ENCODE peak calls at places on chromosome 20, in nine cellular contexts. B, H, U, K, C, D, A, Q and W are unnamed samples.

GRCh38 chr20:58019027-58019849 is 209.2 kb downstream of the ANKRD60 start:
- DNase-seq in B (no peak), H (no peak), U (no peak), K (no peak), C (no peak), D (no peak), A (no peak), Q (no peak), W (no peak)

GRCh38 chr20:9403481-9403880 is 110.9 kb upstream of the LAMP5 start:
- DNase-seq in B (no peak), H (no peak), U (no peak), K (no peak), C (no peak), D (no peak), A (no peak), Q (no peak), W (no peak)

GRCh38 chr20:17888044-17888443 is 80.5 kb downstream of the SNX5 start:
- DNase-seq in B (no peak), H (no peak), U (no peak), K (no peak), C (peak), D (no peak), A (no peak), Q (no peak), W (no peak)

GRCh38 chr20:54084727-54085368 is 14.5 kb upstream of the BCAS1 start:
- DNase-seq in B (no peak), H (no peak), U (no peak), K (peak), C (no peak), D (no peak), A (no peak), Q (no peak), W (peak)

GRCh38 chr20:63387393-63387792 is 26.2 kb upstream of the CHRNA4 start:
- DNase-seq in B (no peak), H (no peak), U (no peak), K (no peak), C (no peak), D (no peak), A (no peak), Q (no peak), W (no peak)

GRCh38 chr20:63617092-63617875 is 9.6 kb downstream of the GMEB2 start:
- DNase-seq in B (no peak), H (no peak), U (no peak), K (no peak), C (no peak), D (no peak), A (no peak), Q (no peak), W (no peak)

GRCh38 chr20:23393999-23394775 is 27.1 kb downstream of the NAPB start:
- DNase-seq in B (no peak), H (no peak), U (no peak), K (no peak), C (no peak), D (no peak), A (no peak), Q (no peak), W (no peak)

GRCh38 chr20:9485614-9486325 is 28.6 kb upstream of the LAMP5 start:
- DNase-seq in B (no peak), H (no peak), U (no peak), K (no peak), C (no peak), D (no peak), A (no peak), Q (no peak), W (no peak)

GRCh38 chr20:64229537-64230061 is 25.9 kb upstream of the PCMTD2 start:
- DNase-seq in B (no peak), H (no peak), U (no peak), K (no peak), C (no peak), D (no peak), A (no peak), Q (no peak), W (no peak)

GRCh38 chr20:10984899-10985298 is 311.1 kb upstream of the JAG1 start:
- DNase-seq in B (no peak), H (no peak), U (no peak), K (no peak), C (no peak), D (no peak), A (no peak), Q (no peak), W (no peak)

GRCh38 chr20:366042-366718 is 14.4 kb upstream of the TRIB3 start:
- DNase-seq in B (no peak), H (no peak), U (no peak), K (no peak), C (no peak), D (no peak), A (no peak), Q (no peak), W (no peak)

GRCh38 chr20:63911171-63911570 is 16.2 kb downstream of the DNAJC5 start:
- DNase-seq in B (no peak), H (no peak), U (no peak), K (no peak), C (peak), D (no peak), A (no peak), Q (no peak), W (peak)

GRCh38 chr20:64112691-64113443 is 5.5 kb upstream of the NPBWR2 start:
- DNase-seq in B (no peak), H (peak), U (no peak), K (no peak), C (peak), D (peak), A (no peak), Q (peak), W (peak)

GRCh38 chr20:19552144-19552895 is 205.7 kb upstream of the RIN2 start:
- DNase-seq in B (peak), H (no peak), U (no peak), K (peak), C (no peak), D (no peak), A (no peak), Q (peak), W (peak)

GRCh38 chr20:47985092-47985850 is 200.0 kb upstream of the SULF2 start:
- DNase-seq in B (peak), H (no peak), U (no peak), K (no peak), C (no peak), D (no peak), A (no peak), Q (no peak), W (no peak)

GRCh38 chr20:35490736-35491181 is 35.4 kb downstream of the CEP250 start:
- DNase-seq in B (no peak), H (no peak), U (no peak), K (no peak), C (peak), D (no peak), A (peak), Q (no peak), W (no peak)

GRCh38 chr20:56017560-56017959 is 12.2 kb upstream of the CBLN4 start:
- DNase-seq in B (no peak), H (no peak), U (no peak), K (no peak), C (no peak), D (no peak), A (no peak), Q (no peak), W (no peak)

GRCh38 chr20:3714092-3714491 is 1.7 kb upstream of the SIGLEC1 start:
- DNase-seq in B (no peak), H (no peak), U (no peak), K (no peak), C (no peak), D (no peak), A (no peak), Q (no peak), W (no peak)

GRCh38 chr20:62662422-62662821 is 20.1 kb downstream of the SLCO4A1 start:
- DNase-seq in B (no peak), H (no peak), U (no peak), K (no peak), C (no peak), D (no peak), A (no peak), Q (no peak), W (no peak)

GRCh38 chr20:36684747-36685146 is 38.8 kb upstream of the SLA2 start:
- DNase-seq in B (no peak), H (no peak), U (no peak), K (no peak), C (no peak), D (no peak), A (no peak), Q (no peak), W (no peak)
- TF ChIP-seq EP300 in B (no peak), H (no peak), U (no peak), K (no peak), C (no peak), D (no peak), A (no peak), Q (no peak), W (no peak)

GRCh38 chr20:51531141-51531710 is 11.3 kb downstream of the NFATC2 start:
- DNase-seq in B (peak), H (no peak), U (no peak), K (no peak), C (no peak), D (no peak), A (no peak), Q (no peak), W (no peak)

GRCh38 chr20:51533291-51534172 is 9.0 kb downstream of the NFATC2 start:
- DNase-seq in B (no peak), H (no peak), U (no peak), K (peak), C (no peak), D (no peak), A (no peak), Q (no peak), W (no peak)

GRCh38 chr20:51532577-51533191 is 9.8 kb downstream of the NFATC2 start:
- DNase-seq in B (no peak), H (no peak), U (no peak), K (no peak), C (peak), D (no peak), A (no peak), Q (no peak), W (no peak)

GRCh38 chr20:51529758-51530157 is 12.8 kb downstream of the NFATC2 start:
- DNase-seq in B (no peak), H (no peak), U (no peak), K (no peak), C (peak), D (no peak), A (no peak), Q (no peak), W (peak)

DNA sequence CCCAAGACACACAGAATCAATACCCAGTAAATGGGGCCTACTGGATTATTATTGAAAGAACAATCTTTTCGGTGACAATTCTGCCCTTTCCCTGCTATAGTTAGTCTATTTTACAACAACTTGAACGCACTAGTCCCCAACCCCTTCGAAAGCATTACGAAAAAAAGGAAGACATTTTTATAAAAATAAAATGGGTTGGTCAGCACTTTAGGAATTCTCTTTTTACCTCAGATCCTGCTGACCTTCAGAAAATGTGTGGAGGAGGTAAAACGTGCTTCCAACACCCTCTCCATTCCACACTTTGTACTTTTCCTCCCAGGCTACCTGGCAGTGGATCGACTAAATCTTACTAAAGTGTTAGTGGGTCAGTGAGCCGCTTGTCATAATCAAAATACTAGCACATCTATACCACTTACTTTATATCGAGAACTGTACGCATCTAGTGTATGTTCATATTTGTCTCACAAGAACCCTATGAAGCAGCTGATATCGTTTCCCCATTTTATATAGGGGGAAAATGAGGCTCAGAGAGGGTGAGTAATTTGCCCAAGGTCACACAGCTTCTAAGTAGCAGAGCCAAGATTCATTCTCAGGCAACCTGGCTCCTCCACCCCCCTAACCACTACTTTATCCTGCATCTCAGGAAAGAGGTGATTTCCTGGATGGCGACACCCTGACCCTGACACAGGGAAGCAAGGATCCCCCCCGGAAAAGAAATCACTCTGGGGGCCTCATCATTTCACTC is 10.6 kb downstream of the NFATC2 start:
- DNase-seq in B (no peak), H (no peak), U (no peak), K (no peak), C (no peak), D (no peak), A (no peak), Q (no peak), W (no peak)
- TF ChIP-seq EP300 in B (no peak), H (no peak), U (no peak), K (no peak), C (no peak), D (no peak), A (no peak), Q (no peak), W (no peak)

DNA sequence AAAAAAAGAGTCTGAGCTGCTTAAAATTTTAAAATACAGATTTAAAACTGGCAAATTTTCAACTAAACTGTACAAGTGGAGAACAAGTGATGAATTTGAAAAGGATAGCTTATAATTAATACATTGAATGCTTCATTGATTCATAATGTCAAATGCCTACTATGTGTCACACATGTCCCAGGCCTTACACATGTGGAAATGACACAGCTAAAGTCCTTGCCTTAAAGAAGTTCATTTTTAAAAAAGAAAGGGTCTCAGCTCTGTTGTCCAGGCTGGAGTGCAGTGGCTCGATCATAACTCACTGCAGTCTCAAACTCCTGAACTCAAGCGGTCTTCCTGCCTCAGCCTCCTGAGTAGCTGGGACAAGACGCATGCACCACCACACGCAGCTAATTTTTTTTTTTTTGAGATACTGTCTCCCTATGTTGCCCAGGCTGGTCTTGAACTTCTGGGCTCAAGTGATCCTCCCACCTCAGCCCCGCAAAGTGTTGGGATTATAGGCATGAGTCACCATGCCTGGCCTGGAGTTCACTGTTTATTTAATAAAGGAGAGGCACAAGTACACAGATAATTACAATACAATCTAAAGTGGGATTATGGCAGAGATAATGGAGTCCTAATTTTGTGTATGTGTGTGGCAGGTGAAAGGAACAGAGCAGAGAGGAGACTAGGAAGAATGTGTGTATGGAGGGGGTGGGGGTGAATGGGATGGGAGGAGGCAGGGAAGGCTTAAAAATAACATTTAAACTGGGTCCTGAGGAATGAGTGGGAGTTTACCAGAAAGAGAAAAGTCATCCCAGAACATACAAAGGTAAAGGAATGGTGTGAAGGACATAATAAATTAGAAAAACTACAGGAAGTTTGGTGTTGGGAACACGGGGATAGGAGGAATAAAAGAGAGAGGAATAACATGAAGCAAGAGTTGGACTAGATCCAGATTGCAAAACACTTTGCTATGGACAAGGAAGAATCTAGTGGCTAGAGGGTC is 4.7 kb downstream of the NCOA5 start:
- DNase-seq in B (peak), H (no peak), U (no peak), K (peak), C (peak), D (no peak), A (no peak), Q (no peak), W (peak)
- TF ChIP-seq EP300 in B (no peak), H (no peak), U (no peak), K (no peak), C (no peak), D (no peak), A (no peak), Q (no peak), W (no peak)

DNA sequence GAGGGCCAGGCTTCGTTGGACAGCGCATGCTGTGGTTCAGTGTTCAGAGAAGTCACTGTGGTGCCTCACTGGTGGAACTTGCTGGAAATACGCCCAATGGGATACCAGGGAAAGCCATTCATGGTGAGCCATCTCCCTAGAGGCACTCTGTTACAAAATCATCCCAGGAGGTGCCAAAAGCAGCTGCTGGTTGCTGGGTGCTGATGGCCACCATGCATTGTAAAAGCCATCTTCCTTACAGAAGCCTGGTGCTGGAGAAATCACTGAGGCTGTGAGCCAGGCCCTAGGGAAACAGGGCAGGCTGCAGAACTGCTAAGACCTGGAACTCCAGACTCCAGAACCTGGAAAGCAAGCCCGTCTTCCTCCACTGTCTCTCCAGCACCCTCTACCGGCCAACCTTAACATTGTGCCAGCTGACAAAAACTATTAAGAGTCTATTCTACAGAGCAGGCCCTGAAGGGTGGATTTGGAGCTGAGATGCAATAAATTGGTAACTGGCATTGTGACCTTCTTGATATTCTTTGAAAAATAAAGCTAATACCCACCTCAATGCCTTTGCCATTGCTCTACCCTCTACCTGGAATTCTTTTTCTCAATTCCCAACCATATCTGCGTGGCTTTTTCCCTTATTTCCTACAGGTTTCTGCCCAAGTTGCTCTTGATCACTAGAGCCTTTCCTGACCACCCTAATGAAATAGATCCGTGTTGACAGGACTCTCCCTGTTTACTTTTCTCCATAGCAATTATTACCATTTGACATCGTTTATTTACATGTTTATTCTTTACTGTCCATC is 18.5 kb downstream of the SNRPB start:
- DNase-seq in B (peak), H (peak), U (peak), K (peak), C (peak), D (peak), A (no peak), Q (peak), W (peak)
- TF ChIP-seq EP300 in B (no peak), H (no peak), U (no peak), K (no peak), C (no peak), D (no peak), A (no peak), Q (no peak), W (no peak)

DNA sequence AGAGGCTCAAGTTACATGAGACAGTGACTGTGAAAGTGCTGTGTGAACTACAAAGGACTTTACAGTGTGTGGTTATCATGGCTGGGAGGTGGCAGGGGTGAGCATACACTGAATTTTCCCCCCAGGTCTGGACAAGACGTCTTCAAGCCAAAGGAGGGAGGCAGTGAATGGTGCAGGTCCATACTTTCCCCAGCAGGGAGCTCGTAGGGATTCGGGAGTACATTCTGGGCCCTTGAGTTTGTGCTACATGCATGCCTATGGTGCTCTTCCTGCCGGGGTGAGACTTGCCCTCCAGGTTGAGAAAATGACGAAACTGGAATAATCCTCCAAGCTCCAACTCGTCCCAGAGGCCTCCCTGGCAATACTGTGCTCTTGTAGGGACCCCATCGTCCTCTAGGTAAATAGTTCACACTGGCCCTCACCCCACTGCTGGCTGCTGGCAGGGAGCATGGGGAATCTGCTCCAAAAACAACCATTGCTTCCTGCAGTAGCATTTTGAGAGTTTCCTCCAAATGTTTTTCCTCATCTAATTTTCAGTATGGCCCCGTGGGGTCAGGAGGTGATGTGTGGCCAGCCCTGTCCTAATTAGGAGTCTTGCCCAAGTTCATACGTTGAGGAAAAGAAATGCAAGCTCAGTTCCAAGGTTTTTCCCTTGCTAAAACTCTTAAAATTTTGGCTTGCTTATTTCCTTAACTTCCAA is 57.6 kb downstream of the ZNF831 start:
- DNase-seq in B (no peak), H (no peak), U (no peak), K (peak), C (no peak), D (no peak), A (no peak), Q (no peak), W (no peak)
- TF ChIP-seq EP300 in B (no peak), H (no peak), U (peak), K (no peak), C (no peak), D (no peak), A (no peak), Q (no peak), W (no peak)